ENCODE peak calls at places on chromosomes 6 and 20, in four cellular contexts. H is heart left ventricle, N is kidney, C is tibial nerve. X is an unnamed sample.

GRCh38 chr6:21999012-21999528 is 297.8 kb downstream of the PRL start:
- DNase-seq in N (no peak), C (no peak), H (no peak), X (no peak)

GRCh38 chr6:91081452-91082067 is 494.7 kb upstream of the MAP3K7 start:
- DNase-seq in H (no peak), C (peak; percentile 49), N (no peak), X (no peak)

GRCh38 chr6:37985355-37985754 is 165.8 kb downstream of the ZFAND3 start:
- DNase-seq in N (no peak), C (no peak), H (no peak), X (no peak)

GRCh38 chr6:137958809-137959565 is 91.9 kb downstream of the TNFAIP3 start:
- DNase-seq in H (no peak), N (no peak), C (no peak), X (no peak)

GRCh38 chr6:142187209-142187608 is 40.1 kb downstream of the VTA1 start:
- DNase-seq in N (no peak), C (no peak), H (no peak), X (no peak)

GRCh38 chr6:74925683-74926082 is 280.2 kb downstream of the COL12A1 start:
- DNase-seq in H (no peak), C (no peak), N (no peak), X (peak; percentile 26)

GRCh38 chr6:51098801-51099200 is 280.1 kb downstream of the TFAP2B start:
- DNase-seq in H (no peak), N (no peak), C (no peak), X (no peak)

GRCh38 chr6:1477432-1478090 is 88.2 kb downstream of the FOXF2 start:
- DNase-seq in C (no peak), N (no peak), H (no peak), X (no peak)

GRCh38 chr6:30942338-30943060 is 1.7 kb downstream of the MUCL3 start:
- DNase-seq in N (peak; percentile 93), C (peak; percentile 59), H (no peak), X (no peak)

GRCh38 chr6:64520050-64520449 is 884.4 kb downstream of the PHF3 start:
- DNase-seq in N (no peak), C (no peak), H (no peak), X (no peak)

GRCh38 chr20:63536997-63537524 is at the start of gene PTK6:
- DNase-seq in H (peak; percentile 80), N (peak; percentile 90), C (no peak), X (no peak)

GRCh38 chr6:2971420-2972218 is at the start of gene SERPINB6:
- DNase-seq in N (peak; percentile 95), H (peak; percentile 89), C (peak; percentile 83), X (no peak)

GRCh38 chr20:34627458-34627857 is 49.4 kb downstream of the PIGU start:
- DNase-seq in N (no peak), C (no peak), H (no peak), X (no peak)

GRCh38 chr20:22214296-22214695 is 370.1 kb downstream of the FOXA2 start:
- DNase-seq in H (no peak), N (no peak), C (no peak), X (no peak)

GRCh38 chr6:87483929-87484328 is 11.2 kb downstream of the SLC35A1 start:
- DNase-seq in C (no peak), N (peak; percentile 51), H (no peak), X (no peak)

GRCh38 chr6:54467384-54467783 is 159.1 kb downstream of the TINAG start:
- DNase-seq in N (no peak), C (no peak), H (no peak), X (no peak)

GRCh38 chr6:44119704-44120262 is 7.5 kb downstream of the MRPL14 start:
- DNase-seq in H (no peak), N (no peak), C (no peak), X (no peak)

GRCh38 chr20:46108435-46108841 is 9.7 kb upstream of the CD40 start:
- DNase-seq in N (no peak), C (no peak), H (no peak), X (peak; percentile 86)

GRCh38 chr20:58147628-58148370 is 80.7 kb downstream of the ANKRD60 start:
- DNase-seq in C (no peak), N (peak; percentile 49), H (no peak), X (no peak)

GRCh38 chr6:5626727-5627426 is 365.6 kb downstream of the FARS2 start:
- DNase-seq in H (no peak), C (no peak), N (no peak), X (no peak)

GRCh38 chr6:12602951-12603710 is 113.4 kb upstream of the PHACTR1 start:
- DNase-seq in C (no peak), H (no peak), N (no peak), X (no peak)

GRCh38 chr6:97594834-97595233 is 311.8 kb upstream of the MMS22L start:
- DNase-seq in C (no peak), H (no peak), N (no peak), X (no peak)

GRCh38 chr6:141169419-141169818 is 963.3 kb upstream of the GJE1 start:
- DNase-seq in N (no peak), C (no peak), H (no peak), X (no peak)

GRCh38 chr6:14149053-14149746 is 31.6 kb downstream of the CD83 start:
- DNase-seq in C (no peak), N (no peak), H (no peak), X (no peak)

GRCh38 chr6:54014440-54014839 is 96.8 kb upstream of the MLIP start:
- DNase-seq in H (no peak), C (no peak), N (no peak), X (no peak)

GRCh38 chr20:7346026-7346425 is 578.5 kb downstream of the BMP2 start:
- DNase-seq in C (no peak), H (no peak), N (no peak), X (no peak)

GRCh38 chr6:12637960-12638641 is 78.5 kb upstream of the PHACTR1 start:
- DNase-seq in C (peak; percentile 33), H (no peak), N (no peak), X (peak; percentile 18)

GRCh38 chr6:114096553-114097172 is 125.7 kb upstream of the HDAC2 start:
- DNase-seq in N (no peak), C (peak; percentile 10), H (no peak), X (no peak)

GRCh38 chr6:72363844-72364740 is 257.8 kb upstream of the KCNQ5 start:
- DNase-seq in H (no peak), C (peak; percentile 19), N (no peak), X (no peak)

GRCh38 chr6:40896696-40897095 is 142.3 kb downstream of the UNC5CL start:
- DNase-seq in N (no peak), H (no peak), C (no peak), X (no peak)

GRCh38 chr20:1830240-1830639 is 65.0 kb upstream of the SIRPA start:
- DNase-seq in C (no peak), N (no peak), H (peak; percentile 81), X (no peak)

GRCh38 chr20:20070871-20071726 is 18.8 kb downstream of the CFAP61 start:
- DNase-seq in C (no peak), H (no peak), N (no peak), X (no peak)

GRCh38 chr6:26360451-26361416 is 4.3 kb upstream of the BTN3A2 start:
- DNase-seq in H (no peak), N (no peak), C (no peak), X (peak; percentile 65)

GRCh38 chr6:151494235-151494950 is 576 bp downstream of the CCDC170 start:
- DNase-seq in N (peak; percentile 76), H (no peak), C (peak; percentile 38), X (no peak)

GRCh38 chr6:167096991-167097390 is 25.9 kb upstream of the CCR6 start:
- DNase-seq in H (no peak), C (no peak), N (no peak), X (no peak)
- H3K4me3 ChIP-seq in H (no peak overlapping the region), C (no peak overlapping the region), N (no peak overlapping the region), X (no peak overlapping the region)

GRCh38 chr6:168181776-168182765 is 103.1 kb upstream of the FRMD1 start:
- DNase-seq in H (no peak), N (no peak), C (no peak), X (no peak)
- TF ChIP-seq CTCF in H (no peak), N (no peak), C (no peak), X (no peak)

DNA sequence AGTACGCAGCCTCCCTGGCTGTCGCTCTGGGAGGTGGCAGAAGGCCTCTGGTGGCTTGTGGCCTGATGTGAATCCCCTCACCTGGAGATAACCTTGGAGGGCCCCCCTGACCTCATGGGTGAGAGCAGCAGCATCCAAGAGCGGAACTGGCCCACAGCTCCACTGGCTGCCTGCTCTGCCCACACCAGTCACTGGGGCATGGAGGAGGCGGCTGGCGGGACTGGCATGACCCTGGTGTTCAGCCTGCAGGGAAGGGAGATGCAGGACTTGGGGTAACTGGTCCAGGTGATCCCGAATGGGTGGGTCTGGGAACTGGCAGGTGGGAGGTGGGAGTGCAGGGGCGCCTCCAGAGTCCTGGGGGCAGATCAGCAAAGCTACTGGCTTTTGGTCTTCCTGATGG is 10.6 kb upstream of the DSN1 start:
- DNase-seq in N (peak; percentile 65), H (no peak), C (no peak), X (no peak)
- H3K36me3 ChIP-seq in N (peaks cover 4% of the 10 kb centered on the region), H (peaks cover 38% of the 10 kb centered on the region), C (no peaks in the 10 kb centered on the region), X (peaks cover 2% of the 10 kb centered on the region)

GRCh38 chr6:56984884-56985283 is 30.0 kb downstream of the BEND6 start:
- DNase-seq in H (no peak), C (no peak), N (no peak), X (no peak)
- H3K4me3 ChIP-seq in H (no peak overlapping the region), C (no peak overlapping the region), N (no peak overlapping the region), X (no peak overlapping the region)

X was measured in GM06990.